ENCODE peak calls at places on chromosomes 7 and 10, in five cellular contexts. One of them, this sample, is unnamed.

GRCh38 chr10:120493411-120494312 is 36.6 kb downstream of the PLPP4 start:
- DNase-seq in lung: no peak
- DNase-seq in neural progenitor cell: no peak
- DNase-seq in activated CD4-positive, CD25-positive, alpha-beta regulatory T cell: no peak
- DNase-seq in NCI-H1105 treated with DMSO at 0.1 percent for 48 hours: no peak
- DNase-seq in this sample: no peak

GRCh38 chr7:103660455-103661371 is 214.7 kb upstream of the SLC26A5 start:
- DNase-seq in lung: no peak
- DNase-seq in neural progenitor cell: no peak
- DNase-seq in activated CD4-positive, CD25-positive, alpha-beta regulatory T cell: no peak
- DNase-seq in NCI-H1105 treated with DMSO at 0.1 percent for 48 hours: no peak
- DNase-seq in this sample: no peak

GRCh38 chr7:100091411-100092181 is 2.8 kb downstream of the COPS6 start:
- DNase-seq in lung: no peak
- DNase-seq in neural progenitor cell: peak; percentile 15
- DNase-seq in activated CD4-positive, CD25-positive, alpha-beta regulatory T cell: no peak
- DNase-seq in NCI-H1105 treated with DMSO at 0.1 percent for 48 hours: peak; percentile 16
- DNase-seq in this sample: peak; percentile 43

GRCh38 chr10:77458986-77459590 is 178.5 kb downstream of the KCNMA1 start:
- DNase-seq in lung: no peak
- DNase-seq in neural progenitor cell: no peak
- DNase-seq in activated CD4-positive, CD25-positive, alpha-beta regulatory T cell: no peak
- DNase-seq in NCI-H1105 treated with DMSO at 0.1 percent for 48 hours: no peak
- DNase-seq in this sample: no peak

GRCh38 chr10:29408847-29409240 is 120.0 kb downstream of the LYZL1 start:
- DNase-seq in lung: no peak
- DNase-seq in neural progenitor cell: no peak
- DNase-seq in activated CD4-positive, CD25-positive, alpha-beta regulatory T cell: no peak
- DNase-seq in NCI-H1105 treated with DMSO at 0.1 percent for 48 hours: no peak
- DNase-seq in this sample: no peak

GRCh38 chr7:89334785-89335184 is 539.2 kb upstream of the TEX47 start:
- DNase-seq in lung: no peak
- DNase-seq in neural progenitor cell: no peak
- DNase-seq in activated CD4-positive, CD25-positive, alpha-beta regulatory T cell: no peak
- DNase-seq in NCI-H1105 treated with DMSO at 0.1 percent for 48 hours: no peak
- DNase-seq in this sample: no peak

GRCh38 chr7:5525271-5526189 is 101.9 kb upstream of the TNRC18 start:
- DNase-seq in lung: no peak
- DNase-seq in neural progenitor cell: peak; percentile 53
- DNase-seq in activated CD4-positive, CD25-positive, alpha-beta regulatory T cell: no peak
- DNase-seq in NCI-H1105 treated with DMSO at 0.1 percent for 48 hours: no peak
- DNase-seq in this sample: no peak

GRCh38 chr7:27046854-27047549 is 48.8 kb downstream of the HOXA1 start:
- DNase-seq in lung: no peak
- DNase-seq in neural progenitor cell: no peak
- DNase-seq in activated CD4-positive, CD25-positive, alpha-beta regulatory T cell: no peak
- DNase-seq in NCI-H1105 treated with DMSO at 0.1 percent for 48 hours: no peak
- DNase-seq in this sample: no peak

GRCh38 chr7:40746841-40747556 is 612.2 kb downstream of the SUGCT start:
- DNase-seq in lung: no peak
- DNase-seq in neural progenitor cell: no peak
- DNase-seq in activated CD4-positive, CD25-positive, alpha-beta regulatory T cell: no peak
- DNase-seq in NCI-H1105 treated with DMSO at 0.1 percent for 48 hours: no peak
- DNase-seq in this sample: no peak

GRCh38 chr7:139734395-139734794 is 43.4 kb downstream of the HIPK2 start:
- DNase-seq in lung: no peak
- DNase-seq in neural progenitor cell: no peak
- DNase-seq in activated CD4-positive, CD25-positive, alpha-beta regulatory T cell: no peak
- DNase-seq in NCI-H1105 treated with DMSO at 0.1 percent for 48 hours: no peak
- DNase-seq in this sample: no peak

GRCh38 chr7:27164381-27165088 is 802 bp downstream of the HOXA9 start:
- DNase-seq in lung: no peak
- DNase-seq in neural progenitor cell: peak; percentile 87
- DNase-seq in activated CD4-positive, CD25-positive, alpha-beta regulatory T cell: no peak
- DNase-seq in NCI-H1105 treated with DMSO at 0.1 percent for 48 hours: no peak
- DNase-seq in this sample: no peak